ENCODE peak calls at places on chromosomes 11 and 22, in ten cellular contexts. Z is spleen; R is LHCN-M2; H is activated effector memory CD4-positive, alpha-beta T cell treated with anti-CD3 and anti-CD28 coated beads, Interleukin-2, amount 50 U/mL, for 16 hours; B is mammary epithelial cell; A is GM12865; O is foreskin fibroblast; V is C1 segment of cervical spinal cord; X is B cell; Q is activated CD4-positive, alpha-beta T cell treated with anti-CD3 and anti-CD28 coated beads, Interleukin-2, amount 50 U/mL, for 1 hour. Y is an unnamed sample.

GRCh38 chr11:77081976-77082836 is 15.4 kb downstream of the CAPN5 start:
- DNase-seq in B (no peak), A (no peak), Z (peak; percentile 68), X (no peak), R (no peak), O (no peak), Q (no peak), H (peak; percentile 60), V (no peak), Y (no peak)

GRCh38 chr22:42564699-42565098 is 10.9 kb downstream of the SERHL2 start:
- DNase-seq in Q (no peak), A (no peak), B (no peak), Z (no peak), V (no peak), H (no peak), X (no peak), O (no peak), R (no peak), Y (no peak)

GRCh38 chr11:107123022-107123421 is 104.7 kb upstream of the GUCY1A2 start:
- DNase-seq in Z (no peak), B (no peak), O (no peak), R (no peak), A (no peak), H (no peak), V (no peak), X (no peak), Q (no peak), Y (no peak)

GRCh38 chr11:60985991-60986915 is 14.8 kb downstream of the CD6 start:
- DNase-seq in V (no peak), Q (peak; percentile 90), A (peak; percentile 32), R (peak; percentile 15), H (peak; percentile 95), O (peak; percentile 55), B (peak; percentile 88), Z (peak; percentile 91), X (peak; percentile 65), Y (no peak)

GRCh38 chr22:37201066-37201820 is 11.0 kb downstream of the SSTR3 start:
- DNase-seq in V (no peak), O (no peak), A (no peak), Q (no peak), R (no peak), H (peak; percentile 58), B (no peak), X (peak; percentile 8), Z (peak; percentile 54), Y (no peak)

GRCh38 chr11:10632483-10632882 is 61.1 kb downstream of the IRAG1 start:
- DNase-seq in Z (no peak), Q (no peak), A (no peak), H (no peak), V (no peak), O (no peak), B (no peak), R (no peak), X (no peak), Y (no peak)

GRCh38 chr11:30155428-30155827 is 75.4 kb upstream of the FSHB start:
- DNase-seq in X (no peak), Z (no peak), V (no peak), A (no peak), R (no peak), O (no peak), Q (no peak), B (no peak), H (no peak), Y (no peak)

GRCh38 chr11:45518853-45519545 is 146.4 kb downstream of the CHST1 start:
- DNase-seq in H (peak; percentile 9), O (no peak), B (no peak), V (no peak), Q (no peak), X (no peak), A (no peak), Z (no peak), R (no peak), Y (no peak)

GRCh38 chr11:65809496-65809895 is 22.6 kb downstream of the OVOL1 start:
- DNase-seq in Q (no peak), O (no peak), X (no peak), A (no peak), B (no peak), H (no peak), R (no peak), V (no peak), Z (no peak), Y (no peak)

GRCh38 chr11:111561306-111561705 is 20.8 kb downstream of the LAYN start:
- DNase-seq in V (no peak), X (no peak), H (no peak), Z (no peak), B (no peak), R (no peak), A (no peak), O (no peak), Q (no peak), Y (no peak)

GRCh38 chr11:104366321-104366734 is 202.4 kb upstream of the PDGFD start:
- DNase-seq in R (no peak), A (no peak), V (no peak), H (no peak), O (no peak), X (no peak), Q (no peak), B (no peak), Z (peak; percentile 74), Y (no peak)